ENCODE peak calls at places on chromosomes 4 and X, in four cellular contexts. R, N, T and W are unnamed samples.

GRCh38 chr4:8189551-8190466 is 9.3 kb upstream of the SH3TC1 start:
- DNase-seq in N (no peak), T (no peak), R (no peak), W (no peak)

GRCh38 chrX:23332101-23332887 is 2.4 kb upstream of the PTCHD1 start:
- DNase-seq in T (no peak), R (no peak), N (no peak), W (no peak)

GRCh38 chr4:107711831-107712230 is 8.2 kb downstream of the PAPSS1 start:
- DNase-seq in T (no peak), N (no peak), R (no peak), W (no peak)

GRCh38 chrX:25650216-25650615 is 487.9 kb upstream of the MAGEB18 start:
- DNase-seq in R (no peak), N (no peak), T (no peak), W (no peak)

GRCh38 chr4:66062044-66062443 is 391.8 kb upstream of the EPHA5 start:
- DNase-seq in N (no peak), R (no peak), T (no peak), W (no peak)

GRCh38 chr4:110867981-110868380 is 245.1 kb upstream of the PITX2 start:
- DNase-seq in T (no peak), R (no peak), N (no peak), W (no peak)

GRCh38 chr4:147658501-147658900 is 25.5 kb downstream of the PRMT9 start:
- DNase-seq in T (no peak), N (no peak), R (no peak), W (no peak)

GRCh38 chrX:130299279-130300009 is 30.7 kb upstream of the ZNF280C start:
- DNase-seq in R (no peak), T (no peak), N (no peak), W (no peak)

GRCh38 chr4:95095352-95095974 is 337.7 kb downstream of the BMPR1B start:
- DNase-seq in T (peak; percentile 5), R (no peak), N (no peak), W (no peak)

GRCh38 chr4:97367878-97368277 is 775.4 kb downstream of the STPG2 start:
- DNase-seq in R (no peak), N (no peak), T (no peak), W (no peak)

GRCh38 chr4:16864199-16864598 is 34.2 kb downstream of the LDB2 start:
- DNase-seq in T (no peak), R (no peak), N (no peak), W (no peak)

GRCh38 chr4:40178672-40179071 is 18.2 kb upstream of the RHOH start:
- DNase-seq in T (no peak), R (no peak), N (no peak), W (no peak)

GRCh38 chr4:146029147-146029546 is 90.5 kb upstream of the ZNF827 start:
- DNase-seq in T (no peak), N (peak; percentile 48), R (no peak), W (no peak)

GRCh38 chrX:15873566-15873965 is 19.0 kb upstream of the AP1S2 start:
- DNase-seq in N (no peak), T (no peak), R (no peak), W (no peak)

DNA sequence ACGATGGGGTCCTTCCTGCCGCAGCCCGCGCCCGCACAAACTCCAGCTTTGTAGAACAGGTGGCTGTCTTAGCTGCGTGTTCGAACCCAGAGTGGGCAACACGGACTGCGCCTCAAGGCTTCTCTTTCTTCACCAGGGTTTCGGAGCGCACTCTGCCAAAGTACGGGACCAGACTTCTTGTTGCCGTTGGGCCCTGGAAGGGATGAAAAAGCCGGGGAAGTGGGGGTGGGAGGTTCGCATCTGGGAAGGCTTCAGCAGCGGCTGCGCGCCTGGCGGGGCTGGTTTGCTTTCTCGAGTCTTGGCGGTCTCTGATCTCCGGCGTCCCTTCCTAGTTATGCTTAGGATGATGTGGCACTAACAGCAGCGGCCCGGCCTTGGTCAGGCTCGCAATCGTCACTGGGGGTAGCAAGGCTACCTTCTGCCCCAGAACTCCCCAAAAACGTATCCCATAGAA is 673 bp downstream of the PARM1 start:
- DNase-seq in T (no peak), N (no peak), R (no peak), W (no peak)
- TF ChIP-seq SUZ12 in T (no peak), N (no peak), R (no peak), W (peak; percentile 31)

GRCh38 chrX:13694983-13695382 is 6.1 kb downstream of the RAB9A start:
- DNase-seq in T (no peak), R (no peak), N (no peak), W (no peak)

GRCh38 chrX:13695601-13696115 is 6.7 kb downstream of the RAB9A start:
- DNase-seq in N (no peak), T (no peak), R (no peak), W (no peak)

GRCh38 chrX:13693341-13693871 is 4.5 kb downstream of the RAB9A start:
- DNase-seq in T (no peak), R (no peak), N (no peak), W (no peak)

GRCh38 chrX:13692771-13693231 is 3.9 kb downstream of the RAB9A start:
- DNase-seq in R (no peak), N (no peak), T (no peak), W (no peak)

DNA sequence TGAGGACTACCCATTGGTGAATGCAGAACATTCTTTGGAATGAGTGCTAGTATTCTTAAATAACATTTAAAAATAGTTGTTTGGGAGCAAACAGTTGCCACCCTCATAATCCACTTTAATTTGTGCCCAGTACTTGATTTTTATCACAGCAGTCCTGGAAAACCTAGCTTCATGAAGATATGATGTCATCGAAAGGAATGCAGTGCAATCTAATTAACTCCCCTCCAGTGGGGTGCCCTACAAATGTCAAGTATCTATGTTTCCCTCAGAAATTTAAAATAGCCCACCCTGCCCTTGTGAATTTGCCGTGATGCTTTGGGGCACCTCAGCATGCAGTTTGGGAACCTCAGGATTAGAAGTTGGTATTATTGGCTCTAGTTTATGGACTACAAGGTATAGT is 5.4 kb downstream of the RAB9A start:
- DNase-seq in N (no peak), R (no peak), T (no peak), W (no peak)
- H3K4me1 ChIP-seq in N (peaks cover 31% of the 10 kb centered on the region), R (peaks cover 7% of the 10 kb centered on the region), T (peaks cover 43% of the 10 kb centered on the region), W (peaks cover 6% of the 10 kb centered on the region)

DNA sequence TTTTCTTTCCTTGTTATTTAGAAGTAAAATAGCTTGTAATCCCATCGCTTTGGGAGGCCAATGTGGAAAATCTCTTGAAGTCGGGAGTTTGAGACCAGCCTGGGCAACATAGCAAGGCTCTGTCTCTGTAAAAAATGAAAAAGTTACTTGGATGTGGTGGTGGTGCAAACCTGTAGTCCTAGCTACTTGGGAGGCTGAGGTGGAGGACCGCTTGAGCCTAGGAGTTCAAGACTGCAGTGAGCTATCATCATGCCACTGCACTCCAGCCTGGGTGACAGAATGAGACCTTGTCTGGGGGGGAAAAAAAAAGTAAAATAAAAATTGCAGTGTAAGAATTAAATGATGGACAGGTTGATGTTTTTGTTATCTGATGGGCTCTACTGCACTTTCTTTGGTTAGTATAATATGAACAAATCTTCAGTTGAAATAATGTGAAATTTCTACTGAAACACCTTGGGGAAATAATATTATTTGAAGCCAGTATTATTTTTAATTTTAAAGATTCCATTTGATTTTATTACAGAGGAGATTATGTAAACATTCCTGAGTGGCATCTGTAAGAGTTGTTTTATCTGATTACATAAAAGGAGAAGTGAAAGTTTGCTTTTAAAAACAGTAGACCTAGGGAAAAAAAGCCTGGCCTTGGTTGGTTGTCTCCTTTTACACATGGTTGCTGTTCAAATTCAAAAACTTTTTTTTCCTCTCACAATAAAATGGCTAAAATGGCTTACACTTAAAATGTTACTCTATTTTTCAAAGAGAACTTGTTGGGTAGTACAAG is 10.5 kb upstream of the NDUFC1 start:
- DNase-seq in R (no peak), T (no peak), N (no peak), W (no peak)
- TF ChIP-seq SUZ12 in R (no peak), T (no peak), N (no peak), W (no peak)

DNA sequence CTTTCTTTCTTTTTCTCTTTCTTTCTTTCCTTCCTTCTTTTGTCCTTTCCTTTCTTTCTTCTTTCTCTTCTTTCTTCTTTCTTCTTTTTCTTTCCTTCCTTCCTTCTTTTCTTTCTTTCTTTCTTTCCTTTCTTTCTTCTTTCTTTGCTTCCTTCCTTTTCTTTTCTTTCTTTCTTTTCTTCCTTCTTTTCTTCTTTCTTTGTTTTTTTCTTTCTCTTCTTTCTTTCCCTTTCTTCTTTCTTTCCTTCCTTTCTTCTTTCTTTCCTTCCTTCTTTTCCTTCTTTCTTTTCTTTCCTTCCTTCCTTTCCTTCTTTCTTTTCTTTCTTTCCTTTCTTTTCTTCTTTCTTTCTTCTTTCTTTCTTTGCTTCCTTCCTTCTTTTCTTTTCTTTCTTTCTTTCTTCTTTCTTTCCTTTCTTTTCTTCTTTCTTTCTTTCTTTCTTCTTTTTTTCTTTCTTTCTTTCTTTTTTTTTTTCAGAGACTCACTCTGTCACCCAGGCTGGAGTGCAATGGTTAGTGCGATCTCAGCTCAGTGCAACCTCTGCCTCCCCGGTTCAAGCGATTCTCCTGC is 18.5 kb downstream of the TMEM187 start:
- DNase-seq in T (no peak), N (no peak), R (no peak), W (no peak)
- H3K4me1 ChIP-seq in T (peaks cover 30% of the 10 kb centered on the region), N (no peaks in the 10 kb centered on the region), R (no peaks in the 10 kb centered on the region), W (no peaks in the 10 kb centered on the region)

GRCh38 chr4:63529581-63529980 is 879.7 kb downstream of the TECRL start:
- DNase-seq in R (no peak), T (no peak), N (no peak), W (no peak)

GRCh38 chr4:63526251-63526650 is 883.0 kb downstream of the TECRL start:
- DNase-seq in R (no peak), N (no peak), T (no peak), W (no peak)

GRCh38 chr4:63524764-63525163 is 884.5 kb downstream of the TECRL start:
- DNase-seq in R (no peak), N (no peak), T (no peak), W (no peak)

DNA sequence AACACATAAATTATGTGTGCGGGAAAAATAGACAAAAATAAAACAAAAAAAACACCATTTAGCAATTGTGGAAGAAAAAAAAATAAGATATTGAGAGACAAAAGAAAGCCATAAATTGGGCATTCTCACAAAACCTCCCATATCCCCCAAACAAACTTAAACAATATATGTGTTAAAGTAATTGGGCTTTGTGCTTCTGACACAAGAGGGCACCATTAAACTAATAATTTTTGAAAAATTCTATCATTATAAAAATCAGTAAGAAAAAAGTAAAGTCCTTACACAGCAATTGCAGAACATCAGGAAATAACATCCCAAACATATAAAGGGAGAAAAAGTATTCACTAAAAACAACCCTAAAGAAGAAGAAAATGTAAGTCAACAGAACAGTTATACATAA is 880.7 kb downstream of the TECRL start:
- DNase-seq in R (no peak), N (no peak), T (no peak), W (no peak)
- TF ChIP-seq SUZ12 in R (no peak), N (no peak), T (no peak), W (no peak)

DNA sequence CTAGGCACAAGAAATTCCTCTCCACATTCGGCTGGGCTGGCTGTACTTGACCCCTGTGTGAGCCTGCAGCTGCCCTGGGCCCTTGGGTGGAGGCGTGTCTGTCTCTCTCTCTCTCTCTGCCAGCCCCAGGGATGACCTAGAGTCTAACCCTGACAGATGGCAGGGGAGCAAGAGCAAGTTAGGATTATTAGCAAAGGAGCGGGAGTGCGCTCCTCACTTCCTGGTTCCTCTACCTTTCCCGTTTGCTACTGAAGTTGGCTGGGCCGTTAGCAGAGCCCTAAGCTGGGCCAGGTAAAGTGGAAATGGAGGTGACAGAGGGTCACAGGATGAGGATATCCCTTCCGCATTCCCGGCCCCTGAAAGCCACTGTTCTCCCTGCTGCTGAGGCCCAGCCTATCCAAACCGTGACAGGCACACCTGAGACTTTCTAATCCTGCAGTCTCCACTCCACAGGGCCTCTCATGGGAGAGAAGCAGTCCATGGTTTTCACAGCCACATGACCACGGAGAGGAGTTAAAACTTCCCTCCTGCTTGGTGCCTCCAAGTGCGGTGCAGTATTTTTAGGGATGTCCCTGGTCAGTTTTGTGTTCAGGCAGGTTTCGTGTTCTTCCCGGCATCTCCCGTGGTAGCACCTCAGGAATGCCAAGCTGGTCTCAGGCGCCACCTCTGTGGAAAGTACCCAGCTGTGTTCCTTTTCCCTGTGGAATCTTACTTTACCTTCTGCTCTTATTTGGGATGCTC is 79.3 kb downstream of the CLDN22 start:
- DNase-seq in R (no peak), N (no peak), T (no peak), W (no peak)
- H3K4me1 ChIP-seq in R (peaks cover 17% of the 10 kb centered on the region), N (no peaks in the 10 kb centered on the region), T (peaks cover 41% of the 10 kb centered on the region), W (peaks cover 5% of the 10 kb centered on the region)

GRCh38 chr4:24798036-24798610 is 2.8 kb downstream of the SOD3 start:
- DNase-seq in N (no peak), T (no peak), R (no peak), W (no peak)
- TF ChIP-seq SUZ12 in N (no peak), T (no peak), R (no peak), W (no peak)